ENCODE peak calls at places on chromosomes 6 and 20, in ten cellular contexts. U is dorsolateral prefrontal cortex, Q is colonic mucosa, J is fibroblast of lung, D is AG04450, F is left ventricle myocardium inferior, W is HepG2, N is psoas muscle, I is right cardiac atrium, V is SJCRH30. R is an unnamed sample.

GRCh38 chr20:10448270-10449156 is 13.4 kb downstream of the SLX4IP start:
- DNase-seq in U (no peak), Q (no peak), J (peak; percentile 62), D (no peak), F (no peak), W (no peak), N (no peak), I (no peak), V (no peak), R (no peak)

GRCh38 chr6:106097368-106098231 is 11.5 kb downstream of the PRDM1 start:
- DNase-seq in U (no peak), Q (peak; percentile 51), J (peak; percentile 81), D (no peak), F (no peak), W (no peak), N (no peak), I (no peak), V (no peak), R (no peak)

GRCh38 chr6:164188861-164189260 is 774.3 kb downstream of the QKI start:
- DNase-seq in U (no peak), Q (no peak), J (no peak), D (no peak), F (no peak), W (no peak), N (no peak), I (no peak), V (no peak), R (no peak)

GRCh38 chr20:21008951-21009350 is 97.2 kb downstream of the LINC00237 start:
- DNase-seq in U (no peak), Q (no peak), J (no peak), D (no peak), F (no peak), W (no peak), N (no peak), I (no peak), V (no peak), R (no peak)

GRCh38 chr6:1593958-1594314 is 15.8 kb upstream of the FOXC1 start:
- DNase-seq in U (no peak), Q (no peak), J (no peak), D (no peak), F (no peak), W (no peak), N (no peak), I (no peak), V (no peak), R (no peak)

GRCh38 chr6:7919871-7920270 is 9.3 kb upstream of the TXNDC5 start:
- DNase-seq in U (no peak), Q (no peak), J (no peak), D (no peak), F (no peak), W (peak; percentile 36), N (no peak), I (no peak), V (no peak), R (no peak)

GRCh38 chr6:73521351-73522254 is 771 bp upstream of the EEF1A1 start:
- DNase-seq in U (no peak), Q (no peak), J (peak; percentile 93), D (peak; percentile 64), F (peak; percentile 71), W (peak; percentile 69), N (peak; percentile 80), I (peak; percentile 91), V (no peak), R (peak; percentile 79)

GRCh38 chr6:23140879-23141278 is 571.5 kb downstream of the HDGFL1 start:
- DNase-seq in U (no peak), Q (no peak), J (no peak), D (no peak), F (no peak), W (no peak), N (no peak), I (no peak), V (no peak), R (no peak)

GRCh38 chr6:18412073-18412472 is 24.9 kb downstream of the RNF144B start:
- DNase-seq in U (no peak), Q (no peak), J (no peak), D (no peak), F (no peak), W (no peak), N (no peak), I (no peak), V (no peak), R (no peak)

GRCh38 chr20:36975085-36975829 is 23.7 kb upstream of the SAMHD1 start:
- DNase-seq in U (no peak), Q (no peak), J (no peak), D (no peak), F (no peak), W (no peak), N (no peak), I (no peak), V (no peak), R (no peak)

GRCh38 chr20:50376179-50376887 is 133.8 kb upstream of the PTPN1 start:
- DNase-seq in U (no peak), Q (no peak), J (no peak), D (no peak), F (no peak), W (no peak), N (no peak), I (no peak), V (peak; percentile 38), R (no peak)

GRCh38 chr6:143733500-143733899 is 55.7 kb downstream of the PHACTR2 start:
- DNase-seq in U (no peak), Q (no peak), J (no peak), D (no peak), F (no peak), W (no peak), N (no peak), I (no peak), V (no peak), R (no peak)

DNA sequence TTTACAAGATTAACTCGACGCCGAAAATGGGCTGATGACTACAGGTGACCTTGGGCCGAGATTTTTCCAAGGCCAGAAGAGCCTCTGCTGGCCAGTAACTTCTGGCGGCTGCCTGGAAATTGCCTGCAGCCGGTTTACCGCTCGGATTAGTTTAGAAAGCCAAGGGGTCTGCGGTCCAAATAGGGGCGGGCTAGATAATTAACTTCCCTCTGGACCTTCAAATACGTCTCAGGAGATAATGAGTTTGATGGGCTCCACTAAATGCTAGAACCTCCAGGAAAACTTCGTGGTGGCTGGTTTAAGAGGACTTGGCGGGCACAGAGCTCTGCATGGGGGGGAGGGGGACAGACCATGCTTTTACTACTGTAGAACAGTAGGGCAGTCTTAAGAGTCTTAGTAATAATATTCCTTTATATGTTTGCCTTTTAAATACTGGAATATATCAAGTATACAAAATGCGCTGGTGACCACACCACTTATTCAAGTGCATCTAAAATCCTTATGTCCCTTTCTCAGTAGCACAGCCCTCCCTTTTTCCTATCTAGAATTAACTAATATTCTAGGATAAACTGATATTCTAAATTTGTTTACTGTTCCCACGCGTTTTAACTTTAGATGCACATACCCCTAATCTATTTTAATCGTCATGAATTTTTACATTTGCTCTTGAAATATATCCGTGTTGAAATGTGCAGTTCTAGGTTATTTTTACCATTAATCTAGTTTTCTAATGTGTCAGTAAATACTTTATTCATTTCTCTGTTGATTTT is 107.6 kb upstream of the PRSS16 start:
- DNase-seq in U (no peak), Q (peak; percentile 46), J (peak; percentile 47), D (no peak), F (no peak), W (no peak), N (no peak), I (no peak), V (no peak), R (no peak)
- H3K4me3 ChIP-seq in U (peak overlapping the region; percentile 69), Q (peak overlapping the region; percentile 41), J (peak overlapping the region; percentile 63), D (peak overlapping the region; percentile 81), F (peak overlapping the region; percentile 75), W (no peak overlapping the region), N (peak overlapping the region; percentile 67), I (peak overlapping the region; percentile 84), V (no peak overlapping the region), R (peak overlapping the region; percentile 52)

GRCh38 chr20:23375827-23376226 is 13.8 kb downstream of the GZF1 start:
- DNase-seq in U (no peak), Q (no peak), J (no peak), D (no peak), F (no peak), W (no peak), N (no peak), I (no peak), V (no peak), R (no peak)
- H3K27ac ChIP-seq in U (no peak overlapping the region), Q (no peak overlapping the region), J (no peak overlapping the region), D (no peak overlapping the region), F (no peak overlapping the region), W (no peak overlapping the region), N (no peak overlapping the region), I (no peak overlapping the region), V (no peak overlapping the region), R (no peak overlapping the region)

DNA sequence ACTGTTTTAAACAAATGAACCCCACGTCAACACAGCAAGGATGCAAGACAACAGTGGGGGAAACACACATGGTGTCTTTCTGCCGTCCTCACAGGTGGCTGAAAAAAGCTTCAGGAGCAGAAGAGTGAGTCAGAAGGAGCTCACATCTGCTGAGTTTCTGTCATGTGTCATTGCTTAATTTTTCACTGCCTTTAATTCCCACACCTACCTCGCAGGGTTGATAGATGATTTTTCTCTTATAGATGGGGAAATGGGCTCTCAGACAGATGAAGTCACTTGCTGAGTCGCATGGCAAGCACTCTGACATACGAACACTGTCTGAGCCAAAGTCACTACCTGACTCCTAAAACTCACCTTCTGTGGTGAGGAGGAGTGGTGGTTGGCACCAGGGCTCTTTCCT is 28.3 kb upstream of the CARMIL1 start:
- DNase-seq in U (no peak), Q (no peak), J (no peak), D (no peak), F (no peak), W (no peak), N (no peak), I (no peak), V (no peak), R (no peak)
- H3K4me3 ChIP-seq in U (no peak overlapping the region), Q (no peak overlapping the region), J (no peak overlapping the region), D (no peak overlapping the region), F (no peak overlapping the region), W (no peak overlapping the region), N (no peak overlapping the region), I (no peak overlapping the region), V (no peak overlapping the region), R (no peak overlapping the region)

DNA sequence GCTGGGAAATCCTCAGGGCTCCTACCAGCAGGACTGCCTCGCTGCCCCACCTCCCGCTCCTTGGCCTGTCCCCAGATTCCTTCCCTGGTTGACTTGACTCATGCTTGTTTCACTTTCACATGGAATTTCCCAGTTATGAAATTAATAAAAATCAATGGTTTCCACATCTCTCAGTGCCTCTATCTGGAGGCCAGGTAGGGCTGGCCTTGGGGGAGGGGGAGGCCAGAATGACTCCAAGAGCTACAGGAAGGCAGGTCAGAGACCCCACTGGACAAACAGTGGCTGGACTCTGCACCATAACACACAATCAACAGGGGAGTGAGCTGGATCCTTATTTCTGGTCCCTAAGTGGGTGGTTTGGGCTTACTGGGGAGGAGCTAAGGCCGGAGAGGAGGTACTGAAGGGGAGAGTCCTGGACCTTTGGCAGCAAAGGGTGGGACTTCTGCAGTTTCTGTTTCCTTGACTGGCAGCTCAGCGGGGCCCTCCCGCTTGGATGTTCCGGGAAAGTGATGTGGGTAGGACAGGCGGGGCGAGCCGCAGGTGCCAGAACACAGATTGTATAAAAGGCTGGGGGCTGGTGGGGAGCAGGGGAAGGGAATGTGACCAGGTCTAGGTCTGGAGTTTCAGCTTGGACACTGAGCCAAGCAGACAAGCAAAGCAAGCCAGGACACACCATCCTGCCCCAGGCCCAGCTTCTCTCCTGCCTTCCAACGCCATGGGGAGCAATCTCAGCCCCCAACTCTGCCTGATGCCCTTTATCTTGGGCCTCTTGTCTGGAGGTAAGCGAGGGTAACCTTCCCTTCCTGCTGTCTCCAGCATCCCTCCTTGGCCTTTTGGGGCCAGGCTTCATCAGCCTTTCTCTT is at the start of gene CFB:
- DNase-seq in U (no peak), Q (peak; percentile 89), J (peak; percentile 85), D (peak; percentile 46), F (peak; percentile 65), W (peak; percentile 100), N (peak; percentile 87), I (peak; percentile 94), V (no peak), R (peak; percentile 80)
- H3K27ac ChIP-seq in U (peak within 1 kb of the TSS; percentile 74), Q (peak within 1 kb of the TSS; percentile 90), J (peak within 1 kb of the TSS; percentile 80), D (peak within 1 kb of the TSS; percentile 83), F (peak within 1 kb of the TSS; percentile 77), W (peak within 1 kb of the TSS; percentile 91), N (peak within 1 kb of the TSS; percentile 55), I (peak within 1 kb of the TSS; percentile 61), V (no peak within 1 kb of the TSS), R (peak within 1 kb of the TSS; percentile 83)